ENCODE peak calls at places on chromosome 9, in ten cellular contexts. U, L, O, T, R, K, J, M, Z and D are unnamed samples.

GRCh38 chr9:22098636-22099332 is 89.7 kb upstream of the CDKN2B start:
- DNase-seq in U (no peak), L (no peak), O (no peak), T (no peak), R (peak), K (no peak), J (no peak), M (no peak), Z (no peak), D (no peak)

GRCh38 chr9:18566125-18566524 is 92.2 kb downstream of the ADAMTSL1 start:
- DNase-seq in U (no peak), L (no peak), O (no peak), T (no peak), R (peak), K (no peak), J (no peak), M (no peak), Z (no peak), D (no peak)

GRCh38 chr9:26565131-26565530 is 327.5 kb downstream of the CAAP1 start:
- DNase-seq in U (no peak), L (no peak), O (no peak), T (no peak), R (no peak), K (no peak), J (no peak), M (no peak), Z (no peak), D (no peak)

GRCh38 chr9:128733256-128733655 is 9.3 kb upstream of the ZDHHC12 start:
- DNase-seq in U (peak), L (no peak), O (peak), T (no peak), R (peak), K (peak), J (peak), M (peak), Z (no peak), D (peak)

GRCh38 chr9:121744002-121744686 is 92.7 kb downstream of the DAB2IP start:
- DNase-seq in U (no peak), L (no peak), O (no peak), T (no peak), R (peak), K (no peak), J (no peak), M (peak), Z (peak), D (peak)

GRCh38 chr9:37464006-37464405 is 1.2 kb downstream of the ZBTB5 start:
- DNase-seq in U (no peak), L (no peak), O (no peak), T (no peak), R (no peak), K (no peak), J (no peak), M (no peak), Z (no peak), D (no peak)

GRCh38 chr9:113222482-113222841 is 1.1 kb downstream of the SLC31A1 start:
- DNase-seq in U (no peak), L (no peak), O (no peak), T (no peak), R (peak), K (no peak), J (no peak), M (no peak), Z (no peak), D (no peak)

GRCh38 chr9:14811844-14812243 is 89.3 kb upstream of the CER1 start:
- DNase-seq in U (no peak), L (no peak), O (no peak), T (no peak), R (no peak), K (no peak), J (no peak), M (no peak), Z (no peak), D (no peak)

GRCh38 chr9:111040494-111040893 is 2.2 kb upstream of the LPAR1 start:
- DNase-seq in U (no peak), L (no peak), O (no peak), T (no peak), R (no peak), K (no peak), J (no peak), M (no peak), Z (no peak), D (no peak)

GRCh38 chr9:31023793-31024192 is 1360.7 kb upstream of the ACO1 start:
- DNase-seq in U (no peak), L (no peak), O (no peak), T (no peak), R (no peak), K (no peak), J (no peak), M (no peak), Z (no peak), D (no peak)

GRCh38 chr9:127178646-127179632 is 56.5 kb upstream of the ANGPTL2 start:
- DNase-seq in U (peak), L (no peak), O (no peak), T (no peak), R (peak), K (no peak), J (no peak), M (no peak), Z (no peak), D (no peak)

GRCh38 chr9:121694001-121694400 is 42.6 kb downstream of the DAB2IP start:
- DNase-seq in U (no peak), L (no peak), O (no peak), T (no peak), R (no peak), K (no peak), J (no peak), M (no peak), Z (no peak), D (no peak)

GRCh38 chr9:124419832-124420489 is 4.7 kb upstream of the PSMB7 start:
- DNase-seq in U (no peak), L (no peak), O (no peak), T (no peak), R (no peak), K (no peak), J (no peak), M (no peak), Z (no peak), D (no peak)
- TF ChIP-seq CTCF in U (no peak), L (no peak), O (peak), T (peak), R (no peak), K (no peak), J (peak), M (no peak), Z (no peak), D (no peak)

GRCh38 chr9:131954299-131954698 is 125.4 kb downstream of the MED27 start:
- DNase-seq in U (no peak), L (no peak), O (no peak), T (no peak), R (no peak), K (no peak), J (no peak), M (no peak), Z (no peak), D (no peak)
- TF ChIP-seq CTCF in U (no peak), L (no peak), O (peak), T (no peak), R (no peak), K (no peak), J (peak), M (peak), Z (peak), D (no peak)

DNA sequence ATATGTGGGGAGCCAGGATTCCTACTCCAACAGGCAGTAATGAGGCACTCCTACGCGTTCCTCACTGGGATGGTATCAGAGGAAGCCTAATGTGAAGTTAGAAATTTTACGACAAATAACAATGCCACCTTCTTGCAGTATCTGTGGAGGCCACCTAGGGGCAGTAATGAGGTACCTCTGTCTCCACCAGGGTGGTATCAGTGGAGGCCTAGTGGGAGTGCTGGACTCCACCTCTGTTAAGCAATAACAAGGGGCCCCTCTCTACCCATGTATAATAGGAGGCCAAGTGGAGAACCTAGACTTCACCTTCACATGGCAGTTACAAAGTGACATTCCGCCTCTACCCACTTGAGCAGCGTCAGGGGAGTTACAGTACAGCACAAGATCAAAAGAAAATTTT is 147.9 kb downstream of the PLPPR1 start:
- DNase-seq in U (no peak), L (no peak), O (no peak), T (no peak), R (no peak), K (no peak), J (no peak), M (no peak), Z (no peak), D (no peak)
- TF ChIP-seq CTCF in U (no peak), L (no peak), O (peak), T (no peak), R (no peak), K (no peak), J (peak), M (no peak), Z (no peak), D (no peak)

DNA sequence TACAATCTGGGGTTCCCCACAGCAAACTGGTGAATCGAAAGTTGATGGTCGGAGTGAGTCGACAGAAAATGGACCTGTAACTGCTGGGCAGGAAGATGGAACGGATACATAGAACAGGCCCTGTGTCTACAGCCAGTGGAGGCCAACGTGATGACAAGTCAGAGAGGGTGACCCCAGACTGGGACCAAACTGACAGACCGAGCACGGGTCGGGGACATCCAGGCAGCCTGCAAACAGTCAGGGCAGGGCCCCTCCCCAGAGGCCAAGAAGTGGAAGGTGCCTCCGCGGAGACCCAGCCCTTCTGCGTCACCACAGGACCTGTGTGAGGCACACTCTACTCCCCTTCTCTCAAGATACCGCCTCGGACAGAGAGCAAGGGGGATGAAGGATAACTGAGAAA is 25.1 kb upstream of the FANCC start:
- DNase-seq in U (no peak), L (no peak), O (no peak), T (no peak), R (no peak), K (no peak), J (no peak), M (no peak), Z (no peak), D (no peak)
- TF ChIP-seq CTCF in U (no peak), L (no peak), O (no peak), T (no peak), R (no peak), K (no peak), J (no peak), M (no peak), Z (no peak), D (no peak)

GRCh38 chr9:117425562-117425961 is 10.7 kb upstream of the ASTN2 start:
- DNase-seq in U (no peak), L (no peak), O (no peak), T (no peak), R (no peak), K (no peak), J (no peak), M (no peak), Z (no peak), D (no peak)

GRCh38 chr9:117435630-117436261 is 20.9 kb upstream of the ASTN2 start:
- DNase-seq in U (no peak), L (no peak), O (no peak), T (no peak), R (no peak), K (no peak), J (no peak), M (no peak), Z (no peak), D (no peak)

GRCh38 chr9:117427357-117427913 is 12.6 kb upstream of the ASTN2 start:
- DNase-seq in U (no peak), L (no peak), O (no peak), T (no peak), R (no peak), K (no peak), J (no peak), M (no peak), Z (no peak), D (no peak)

GRCh38 chr9:117434568-117434967 is 19.7 kb upstream of the ASTN2 start:
- DNase-seq in U (no peak), L (no peak), O (no peak), T (no peak), R (no peak), K (no peak), J (no peak), M (no peak), Z (no peak), D (no peak)

DNA sequence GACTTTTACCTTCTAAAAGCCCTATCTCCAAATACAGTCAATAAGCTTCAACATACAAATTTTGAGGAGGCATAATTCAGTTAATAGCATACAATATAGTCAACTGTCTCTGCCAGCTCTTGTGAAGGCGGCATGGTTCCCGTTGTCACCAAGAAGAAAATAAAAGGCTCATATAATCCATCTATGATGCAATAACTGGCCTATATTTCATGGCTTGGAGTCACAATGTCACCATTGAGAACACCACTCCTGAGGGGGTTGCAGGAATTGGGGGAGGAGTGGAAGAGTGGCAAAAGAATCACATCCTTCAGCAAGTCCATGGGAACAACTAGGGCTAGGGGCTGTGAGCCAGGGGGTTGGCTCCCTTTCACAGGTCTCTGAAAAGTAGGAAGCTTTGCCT is 16.0 kb upstream of the ASTN2 start:
- DNase-seq in U (no peak), L (no peak), O (no peak), T (no peak), R (no peak), K (no peak), J (no peak), M (no peak), Z (no peak), D (no peak)
- TF ChIP-seq CTCF in U (no peak), L (no peak), O (no peak), T (no peak), R (no peak), K (no peak), J (no peak), M (no peak), Z (no peak), D (no peak)

GRCh38 chr9:71403106-71403505 is 281.7 kb upstream of the TRPM3 start:
- DNase-seq in U (no peak), L (no peak), O (no peak), T (no peak), R (no peak), K (no peak), J (no peak), M (no peak), Z (no peak), D (no peak)
- TF ChIP-seq CTCF in U (no peak), L (no peak), O (no peak), T (no peak), R (no peak), K (no peak), J (no peak), M (no peak), Z (no peak), D (no peak)

DNA sequence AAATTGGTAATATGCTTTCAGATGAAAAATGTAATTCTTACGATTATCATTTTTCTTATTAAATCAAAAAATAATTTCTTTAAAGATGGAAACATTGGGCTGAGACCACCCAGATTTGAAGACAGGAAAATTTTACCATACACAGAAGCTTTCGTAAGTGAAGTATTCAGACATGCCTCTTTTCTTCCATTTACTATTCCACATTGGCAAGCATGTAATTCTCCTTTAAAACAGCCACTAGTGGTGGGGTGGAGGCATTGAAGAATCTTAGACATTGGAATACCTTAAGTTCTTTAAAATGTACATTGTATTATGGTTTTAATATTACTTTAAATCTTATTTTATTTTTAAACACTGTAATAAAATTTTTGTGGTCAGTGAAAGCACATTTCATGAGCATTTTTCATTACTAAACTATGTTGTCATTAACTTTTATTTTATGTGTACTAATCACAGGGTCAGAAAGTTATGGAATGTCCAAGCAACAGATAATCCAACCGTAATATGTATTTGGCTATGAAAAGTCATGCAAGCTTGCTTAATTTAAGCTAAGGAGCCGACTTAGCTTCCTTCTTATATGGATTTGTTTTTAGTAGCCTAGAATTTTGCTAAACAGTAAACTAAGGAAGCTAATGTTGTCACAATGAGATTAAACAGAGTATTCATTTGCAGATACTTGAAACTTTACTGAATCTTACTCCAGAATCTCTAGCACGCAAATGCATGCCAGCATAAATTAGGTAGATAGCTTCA is 97.4 kb upstream of the ALDH1A1 start:
- DNase-seq in U (no peak), L (no peak), O (no peak), T (no peak), R (peak), K (no peak), J (no peak), M (no peak), Z (no peak), D (no peak)
- TF ChIP-seq CTCF in U (no peak), L (no peak), O (peak), T (no peak), R (peak), K (no peak), J (peak), M (no peak), Z (no peak), D (no peak)